ENCODE peak calls at places on chromosomes 12 and 14, in seven cellular contexts. Y, P, X, N, E, A and F are unnamed samples.

GRCh38 chr12:79886917-79887519 is 47.9 kb downstream of the PPP1R12A start:
- DNase-seq in A (peak; percentile 41), E (peak; percentile 42), Y (no peak), N (peak; percentile 43), P (no peak), X (no peak), F (no peak)

GRCh38 chr12:56880416-56881035 is 53.7 kb downstream of the SDR9C7 start:
- DNase-seq in A (no peak), P (no peak), E (no peak), X (no peak), N (no peak), Y (no peak), F (no peak)

GRCh38 chr14:68976160-68977067 is 2.7 kb downstream of the ACTN1 start:
- DNase-seq in E (no peak), N (no peak), P (peak; percentile 58), Y (peak; percentile 81), X (peak; percentile 51), A (no peak), F (no peak)

GRCh38 chr14:20712900-20713299 is 24.3 kb downstream of the ANG start:
- DNase-seq in A (no peak), P (no peak), X (no peak), E (no peak), Y (no peak), N (no peak), F (no peak)

GRCh38 chr14:23478109-23478698 is 8.7 kb downstream of the NGDN start:
- DNase-seq in X (no peak), Y (no peak), P (peak; percentile 26), A (peak; percentile 51), E (peak; percentile 63), N (peak; percentile 50), F (peak; percentile 55)

GRCh38 chr14:31263485-31264133 is 56.0 kb upstream of the HECTD1 start:
- DNase-seq in P (no peak), X (peak; percentile 92), N (peak; percentile 99), Y (peak; percentile 52), A (peak; percentile 47), E (no peak), F (no peak)

GRCh38 chr12:117093918-117094630 is 5.1 kb downstream of the TESC start:
- DNase-seq in Y (no peak), P (no peak), E (no peak), N (no peak), X (no peak), A (no peak), F (no peak)

GRCh38 chr12:131153956-131154355 is 200.2 kb downstream of the ADGRD1 start:
- DNase-seq in P (no peak), X (no peak), Y (no peak), A (no peak), N (no peak), E (no peak), F (no peak)

GRCh38 chr14:67426161-67426560 is 14.2 kb upstream of the PLEK2 start:
- DNase-seq in N (no peak), A (no peak), P (no peak), E (no peak), X (no peak), Y (no peak), F (no peak)

GRCh38 chr14:64569108-64570045 is 19.6 kb downstream of the PPP1R36 start:
- DNase-seq in A (peak; percentile 62), N (peak; percentile 27), E (peak; percentile 18), X (peak; percentile 61), P (peak; percentile 58), Y (peak; percentile 84), F (no peak)

GRCh38 chr12:460301-461230 is 827 bp downstream of the B4GALNT3 start:
- DNase-seq in Y (no peak), A (no peak), E (peak; percentile 57), P (no peak), N (no peak), X (peak; percentile 37), F (peak; percentile 27)

GRCh38 chr12:5808956-5809355 is 136.1 kb downstream of the ANO2 start:
- DNase-seq in X (peak; percentile 79), A (peak; percentile 54), E (no peak), Y (no peak), P (no peak), N (peak; percentile 78), F (no peak)

GRCh38 chr14:104512771-104513640 is 66.6 kb upstream of the C14orf180 start:
- DNase-seq in E (no peak), N (no peak), Y (no peak), X (peak; percentile 34), A (no peak), P (no peak), F (no peak)

GRCh38 chr14:47720281-47720680 is 44.9 kb upstream of the MDGA2 start:
- DNase-seq in E (no peak), X (no peak), A (no peak), Y (no peak), N (no peak), P (no peak), F (no peak)

GRCh38 chr12:12881495-12881894 is 9.9 kb upstream of the GPRC5A start:
- DNase-seq in A (peak; percentile 91), E (no peak), X (peak; percentile 68), P (no peak), N (no peak), Y (no peak), F (no peak)

GRCh38 chr14:101071493-101071891 is 168.0 kb upstream of the RTL1 start:
- DNase-seq in X (no peak), P (no peak), Y (no peak), E (no peak), A (no peak), N (no peak), F (no peak)

DNA sequence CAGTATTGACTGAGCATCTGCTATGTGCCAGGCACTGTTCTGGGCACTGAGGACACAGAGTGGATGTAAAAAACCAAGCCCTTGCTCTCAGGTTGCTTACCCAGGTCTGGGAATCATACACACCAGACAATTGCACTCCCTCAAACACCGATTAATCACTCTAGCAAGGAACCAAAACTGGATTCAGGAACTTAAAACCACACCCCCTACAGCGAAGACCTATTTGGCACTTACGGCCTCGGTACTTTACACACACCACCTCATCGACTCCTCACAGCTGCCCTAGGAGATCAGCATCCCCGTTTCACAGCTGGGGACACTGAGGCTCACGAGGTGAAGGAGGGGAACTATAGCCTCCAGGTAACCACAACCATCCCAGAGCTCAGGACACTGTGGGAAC is 1.6 kb downstream of the GLTP start:
- DNase-seq in E (no peak), A (no peak), N (no peak), P (no peak), Y (no peak), X (no peak), F (no peak)
- H3K4me3 ChIP-seq in E (peak overlapping the region; percentile 90), A (peak overlapping the region; percentile 79), N (peak overlapping the region; percentile 85), P (peak overlapping the region; percentile 93), Y (peak overlapping the region; percentile 93), X (no peak overlapping the region), F (peak overlapping the region; percentile 98)

DNA sequence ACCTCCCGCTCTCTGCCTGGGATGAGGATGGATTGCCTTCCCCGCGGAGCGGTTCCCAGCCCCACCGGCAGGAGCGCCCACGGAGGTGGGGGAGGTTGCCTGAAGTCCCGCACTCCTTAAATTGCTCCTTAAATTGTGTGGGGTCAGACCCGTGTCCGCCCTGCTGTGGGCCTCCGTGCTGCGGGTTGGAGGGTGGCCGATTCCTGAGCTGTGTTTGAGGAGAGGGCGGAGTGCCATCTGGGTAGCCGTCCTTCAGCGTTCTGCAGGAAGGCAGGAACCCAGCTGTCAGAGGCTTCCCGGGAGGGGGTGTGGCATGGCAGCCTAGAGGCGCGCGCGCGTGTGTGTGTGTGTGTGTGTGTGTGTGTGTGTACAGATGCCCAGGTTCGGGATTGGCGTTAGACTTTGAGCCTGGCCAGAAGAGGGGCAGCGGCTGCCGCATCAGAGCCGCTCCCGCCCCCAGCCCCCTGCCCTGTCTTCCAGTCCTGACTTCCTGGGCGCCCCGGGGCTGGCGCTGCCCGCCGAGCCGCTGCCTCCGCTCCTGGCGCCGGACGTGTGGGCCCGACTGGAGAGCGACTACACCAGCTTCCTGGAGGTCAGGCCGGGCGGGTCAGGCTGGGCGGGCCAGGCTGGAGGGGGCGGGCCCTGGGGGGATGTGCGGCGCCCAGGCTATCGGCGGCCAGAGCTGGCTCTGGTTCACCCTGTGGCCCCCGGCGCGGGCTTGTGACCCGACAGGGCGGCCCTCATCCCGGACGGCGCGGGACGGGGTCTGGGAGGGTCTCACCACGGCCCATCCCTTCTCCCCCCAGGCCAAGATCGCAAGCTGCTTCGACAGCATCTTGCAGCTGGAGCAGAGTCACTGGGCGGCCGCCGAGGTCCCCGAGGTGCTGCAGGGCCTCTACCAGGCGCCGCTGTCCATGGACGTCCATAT is 9.2 kb downstream of the EXOC3L4 start:
- DNase-seq in N (no peak), A (no peak), Y (no peak), E (no peak), P (peak; percentile 64), X (peak; percentile 81), F (no peak)
- H3K4me3 ChIP-seq in N (no peak overlapping the region), A (peak overlapping the region; percentile 34), Y (peak overlapping the region; percentile 28), E (no peak overlapping the region), P (peak overlapping the region; percentile 51), X (peak overlapping the region; percentile 43), F (no peak overlapping the region)

DNA sequence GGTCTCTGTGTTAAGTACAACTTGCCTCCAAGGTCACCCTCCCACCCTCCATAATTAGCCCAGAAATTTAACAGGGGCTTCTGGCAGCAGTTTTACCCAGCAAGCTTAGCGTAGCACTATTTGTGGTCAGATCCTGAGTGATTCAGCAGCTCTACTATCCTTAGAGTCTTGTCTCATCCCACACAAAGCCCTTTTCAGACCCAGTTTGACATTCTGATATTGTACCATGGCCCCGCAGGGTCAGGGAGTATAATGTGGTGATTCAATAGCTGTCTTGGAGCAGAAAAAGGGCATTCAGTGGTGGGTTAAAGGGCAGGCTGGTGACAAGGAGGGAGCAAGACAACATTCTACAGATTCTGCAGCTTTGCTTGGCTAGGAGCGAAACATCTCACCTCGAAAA is 153.8 kb upstream of the DDHD1 start:
- DNase-seq in Y (no peak), N (no peak), E (peak; percentile 80), A (no peak), P (no peak), X (no peak), F (no peak)
- H3K4me3 ChIP-seq in Y (peak overlapping the region; percentile 54), N (no peak overlapping the region), E (peak overlapping the region; percentile 24), A (no peak overlapping the region), P (peak overlapping the region; percentile 57), X (no peak overlapping the region), F (no peak overlapping the region)

DNA sequence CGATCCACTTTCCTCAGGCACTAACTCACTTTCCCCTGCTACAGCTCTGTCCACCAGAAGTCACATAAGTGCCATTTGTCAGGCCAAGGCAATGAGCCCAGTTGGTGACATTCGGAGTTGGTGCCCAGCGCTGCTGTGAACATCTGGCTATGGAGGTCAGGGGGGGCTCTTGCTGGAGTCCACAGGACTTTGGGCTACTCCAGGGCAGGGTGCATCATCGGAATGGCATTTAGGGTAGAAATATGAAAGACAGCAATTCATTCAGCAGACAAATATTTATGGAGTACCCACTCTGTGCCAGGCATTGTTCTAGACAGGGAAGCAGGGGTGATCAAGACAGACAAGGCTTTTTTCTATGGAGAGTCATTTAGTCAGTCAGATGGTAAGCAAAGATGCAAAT is 1.5 kb upstream of the PPP1CC start:
- DNase-seq in N (no peak), X (peak; percentile 86), E (peak; percentile 13), P (no peak), Y (no peak), A (no peak), F (no peak)
- H3K4me3 ChIP-seq in N (peak overlapping the region; percentile 69), X (peak overlapping the region; percentile 97), E (peak overlapping the region; percentile 100), P (no peak overlapping the region), Y (no peak overlapping the region), A (peak overlapping the region; percentile 80), F (no peak overlapping the region)